ENCODE peak calls at places on chromosomes 12 and 14, in six cellular contexts. One of them, this sample, is unnamed.

GRCh38 chr14:102088012-102088792 is 1.4 kb upstream of the HSP90AA1 start:
- DNase-seq in colonic mucosa: peak
- DNase-seq in breast epithelium: peak
- DNase-seq in C1 segment of cervical spinal cord: peak
- DNase-seq in NCI-H1092: no peak
- DNase-seq in bronchial epithelial cell: peak
- DNase-seq in this sample: peak

GRCh38 chr12:49046129-49046895 is 14.3 kb downstream of the KMT2D start:
- DNase-seq in colonic mucosa: no peak
- DNase-seq in breast epithelium: no peak
- DNase-seq in C1 segment of cervical spinal cord: no peak
- DNase-seq in NCI-H1092: no peak
- DNase-seq in bronchial epithelial cell: no peak
- DNase-seq in this sample: no peak

GRCh38 chr12:108645686-108646596 is 12.2 kb upstream of the SELPLG start:
- DNase-seq in colonic mucosa: no peak
- DNase-seq in breast epithelium: no peak
- DNase-seq in C1 segment of cervical spinal cord: no peak
- DNase-seq in NCI-H1092: no peak
- DNase-seq in bronchial epithelial cell: no peak
- DNase-seq in this sample: no peak

GRCh38 chr12:12432373-12432772 is 75.5 kb downstream of the BORCS5 start:
- DNase-seq in colonic mucosa: peak
- DNase-seq in breast epithelium: no peak
- DNase-seq in C1 segment of cervical spinal cord: no peak
- DNase-seq in NCI-H1092: no peak
- DNase-seq in bronchial epithelial cell: peak
- DNase-seq in this sample: no peak

GRCh38 chr12:14058717-14059116 is 77.3 kb upstream of the GRIN2B start:
- DNase-seq in colonic mucosa: no peak
- DNase-seq in breast epithelium: no peak
- DNase-seq in C1 segment of cervical spinal cord: no peak
- DNase-seq in NCI-H1092: no peak
- DNase-seq in bronchial epithelial cell: no peak
- DNase-seq in this sample: no peak

GRCh38 chr12:58645946-58646345 is 274.4 kb downstream of the LRIG3 start:
- DNase-seq in colonic mucosa: no peak
- DNase-seq in breast epithelium: no peak
- DNase-seq in C1 segment of cervical spinal cord: no peak
- DNase-seq in NCI-H1092: no peak
- DNase-seq in bronchial epithelial cell: no peak
- DNase-seq in this sample: no peak

GRCh38 chr12:51941011-51941561 is 10.4 kb upstream of the ACVR1B start:
- DNase-seq in colonic mucosa: no peak
- DNase-seq in breast epithelium: no peak
- DNase-seq in C1 segment of cervical spinal cord: no peak
- DNase-seq in NCI-H1092: no peak
- DNase-seq in bronchial epithelial cell: peak
- DNase-seq in this sample: no peak

GRCh38 chr12:49868449-49868848 is 25.5 kb upstream of the BCDIN3D start:
- DNase-seq in colonic mucosa: no peak
- DNase-seq in breast epithelium: no peak
- DNase-seq in C1 segment of cervical spinal cord: no peak
- DNase-seq in NCI-H1092: no peak
- DNase-seq in bronchial epithelial cell: no peak
- DNase-seq in this sample: no peak

GRCh38 chr14:84095796-84096195 is 1434.1 kb upstream of the FLRT2 start:
- DNase-seq in colonic mucosa: no peak
- DNase-seq in breast epithelium: no peak
- DNase-seq in C1 segment of cervical spinal cord: no peak
- DNase-seq in NCI-H1092: no peak
- DNase-seq in bronchial epithelial cell: no peak
- DNase-seq in this sample: no peak

GRCh38 chr12:73361867-73362230 is 1089.7 kb downstream of the TRHDE start:
- DNase-seq in colonic mucosa: no peak
- DNase-seq in breast epithelium: no peak
- DNase-seq in C1 segment of cervical spinal cord: no peak
- DNase-seq in NCI-H1092: no peak
- DNase-seq in bronchial epithelial cell: no peak
- DNase-seq in this sample: no peak

GRCh38 chr12:28583771-28584261 is 393.6 kb downstream of the CCDC91 start:
- DNase-seq in colonic mucosa: no peak
- DNase-seq in breast epithelium: no peak
- DNase-seq in C1 segment of cervical spinal cord: no peak
- DNase-seq in NCI-H1092: no peak
- DNase-seq in bronchial epithelial cell: peak
- DNase-seq in this sample: no peak

GRCh38 chr12:119202121-119202527 is 23.4 kb downstream of the HSPB8 start:
- DNase-seq in colonic mucosa: no peak
- DNase-seq in breast epithelium: no peak
- DNase-seq in C1 segment of cervical spinal cord: no peak
- DNase-seq in NCI-H1092: no peak
- DNase-seq in bronchial epithelial cell: no peak
- DNase-seq in this sample: no peak

GRCh38 chr12:93819048-93819491 is 141.9 kb downstream of the CRADD start:
- DNase-seq in colonic mucosa: peak
- DNase-seq in breast epithelium: peak
- DNase-seq in C1 segment of cervical spinal cord: peak
- DNase-seq in NCI-H1092: no peak
- DNase-seq in bronchial epithelial cell: peak
- DNase-seq in this sample: no peak

GRCh38 chr14:56855891-56856461 is 45.7 kb upstream of the OTX2 start:
- DNase-seq in colonic mucosa: peak
- DNase-seq in breast epithelium: no peak
- DNase-seq in C1 segment of cervical spinal cord: peak
- DNase-seq in NCI-H1092: no peak
- DNase-seq in bronchial epithelial cell: no peak
- DNase-seq in this sample: no peak

GRCh38 chr14:68349900-68350323 is 443.0 kb downstream of the ZFP36L1 start:
- DNase-seq in colonic mucosa: no peak
- DNase-seq in breast epithelium: no peak
- DNase-seq in C1 segment of cervical spinal cord: no peak
- DNase-seq in NCI-H1092: peak
- DNase-seq in bronchial epithelial cell: peak
- DNase-seq in this sample: no peak

GRCh38 chr12:46357438-46358324 is 14.9 kb downstream of the SLC38A2 start:
- DNase-seq in colonic mucosa: no peak
- DNase-seq in breast epithelium: no peak
- DNase-seq in C1 segment of cervical spinal cord: no peak
- DNase-seq in NCI-H1092: no peak
- DNase-seq in bronchial epithelial cell: peak
- DNase-seq in this sample: no peak

GRCh38 chr12:105654606-105655005 is 324.1 kb downstream of the C12orf75 start:
- DNase-seq in colonic mucosa: no peak
- DNase-seq in breast epithelium: no peak
- DNase-seq in C1 segment of cervical spinal cord: no peak
- DNase-seq in NCI-H1092: no peak
- DNase-seq in bronchial epithelial cell: no peak
- DNase-seq in this sample: no peak

This sample was measured in CD4-positive, alpha-beta memory T cell.